ENCODE peak calls at places on chromosomes 1 and 21, in six cellular contexts. L, W, R, G, S and U are unnamed samples.

GRCh38 chr1:107604823-107605222 is 360.2 kb downstream of the VAV3 start:
- DNase-seq in L (no peak), W (no peak), R (no peak), G (no peak), S (no peak), U (no peak)

GRCh38 chr1:169650551-169650950 is 20.6 kb upstream of the SELP start:
- DNase-seq in L (no peak), W (no peak), R (no peak), G (no peak), S (no peak), U (no peak)

GRCh38 chr1:110346690-110347089 is 7.5 kb downstream of the RBM15 start:
- DNase-seq in L (no peak), W (no peak), R (no peak), G (no peak), S (no peak), U (peak; percentile 34)

GRCh38 chr1:56073614-56074356 is 505.6 kb downstream of the PLPP3 start:
- DNase-seq in L (no peak), W (no peak), R (no peak), G (no peak), S (no peak), U (no peak)

GRCh38 chr1:18581420-18581880 is 49.2 kb upstream of the PAX7 start:
- DNase-seq in L (peak; percentile 66), W (no peak), R (no peak), G (peak; percentile 81), S (no peak), U (peak; percentile 79)

GRCh38 chr1:181479137-181479745 is 4.1 kb upstream of the CACNA1E start:
- DNase-seq in L (peak; percentile 73), W (peak; percentile 45), R (no peak), G (peak; percentile 56), S (peak; percentile 56), U (peak; percentile 79)

GRCh38 chr1:32770741-32771548 is 46.2 kb downstream of the YARS1 start:
- DNase-seq in L (no peak), W (no peak), R (no peak), G (no peak), S (no peak), U (no peak)

GRCh38 chr1:234595899-234596298 is 14.1 kb downstream of the IRF2BP2 start:
- DNase-seq in L (no peak), W (no peak), R (no peak), G (no peak), S (no peak), U (no peak)

GRCh38 chr21:15241997-15242767 is 177.4 kb upstream of the NRIP1 start:
- DNase-seq in L (no peak), W (no peak), R (peak; percentile 56), G (peak; percentile 21), S (no peak), U (peak; percentile 92)

GRCh38 chr1:38571726-38572125 is 287.8 kb downstream of the RRAGC start:
- DNase-seq in L (no peak), W (no peak), R (no peak), G (no peak), S (no peak), U (no peak)

GRCh38 chr1:3211996-3212395 is 143.0 kb downstream of the PRDM16 start:
- DNase-seq in L (no peak), W (no peak), R (no peak), G (no peak), S (no peak), U (no peak)

GRCh38 chr21:15206514-15206913 is 141.7 kb upstream of the NRIP1 start:
- DNase-seq in L (no peak), W (no peak), R (no peak), G (no peak), S (peak; percentile 8), U (no peak)

GRCh38 chr1:165882168-165882837 is 54.9 kb downstream of the UCK2 start:
- DNase-seq in L (no peak), W (no peak), R (no peak), G (no peak), S (no peak), U (no peak)

GRCh38 chr1:50978144-50978851 is 8.3 kb downstream of the CDKN2C start:
- DNase-seq in L (peak; percentile 86), W (peak; percentile 49), R (peak; percentile 63), G (peak; percentile 85), S (no peak), U (peak; percentile 94)

GRCh38 chr1:57327331-57327730 is 96.5 kb downstream of the DAB1 start:
- DNase-seq in L (no peak), W (no peak), R (no peak), G (no peak), S (no peak), U (no peak)

GRCh38 chr1:41483960-41484844 is at the start of gene EDN2:
- DNase-seq in L (no peak), W (no peak), R (no peak), G (peak; percentile 55), S (no peak), U (peak; percentile 62)

GRCh38 chr1:36153476-36153875 is 2.5 kb upstream of the MAP7D1 start:
- DNase-seq in L (no peak), W (no peak), R (no peak), G (no peak), S (no peak), U (no peak)

GRCh38 chr1:48817505-48818114 is 40.9 kb upstream of the BEND5 start:
- DNase-seq in L (peak; percentile 16), W (peak; percentile 18), R (peak; percentile 31), G (peak; percentile 75), S (no peak), U (peak; percentile 83)

GRCh38 chr1:119613769-119614358 is 34.2 kb downstream of the ZNF697 start:
- DNase-seq in L (peak; percentile 91), W (peak; percentile 78), R (peak; percentile 69), G (peak; percentile 92), S (peak; percentile 43), U (peak; percentile 96)

GRCh38 chr1:113811353-113811887 is 856 bp downstream of the RSBN1 start:
- DNase-seq in L (peak; percentile 68), W (peak; percentile 9), R (peak; percentile 5), G (no peak), S (no peak), U (peak; percentile 57)

GRCh38 chr1:33007190-33008050 is 29.3 kb downstream of the AK2 start:
- DNase-seq in L (peak; percentile 69), W (peak; percentile 61), R (no peak), G (no peak), S (no peak), U (peak; percentile 21)

DNA sequence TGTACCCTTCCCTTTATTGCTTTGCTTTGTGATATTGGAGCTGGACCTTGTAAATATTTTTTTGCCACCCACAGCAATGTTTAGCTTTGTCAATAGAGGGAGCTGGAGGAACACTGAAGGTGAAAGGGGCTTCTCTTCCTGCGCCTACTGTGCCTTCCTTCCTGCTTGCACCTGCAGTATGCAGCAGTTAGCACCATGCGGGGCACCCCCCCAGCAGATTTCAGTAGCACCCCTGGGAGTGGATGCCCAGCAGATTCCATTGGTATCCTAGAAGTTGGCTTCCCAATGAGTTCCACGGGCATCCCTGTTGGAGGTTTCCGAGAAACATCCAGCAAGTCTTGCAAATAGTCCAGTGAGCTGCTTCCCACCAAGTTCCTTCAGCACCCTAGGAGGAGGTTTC is 25.6 kb downstream of the S100A10 start:
- DNase-seq in L (peak; percentile 68), W (peak; percentile 66), R (no peak), G (peak; percentile 35), S (no peak), U (peak; percentile 80)
- TF ChIP-seq CREB1 in L (no peak), W (no peak), R (no peak), G (no peak), S (no peak), U (no peak)

DNA sequence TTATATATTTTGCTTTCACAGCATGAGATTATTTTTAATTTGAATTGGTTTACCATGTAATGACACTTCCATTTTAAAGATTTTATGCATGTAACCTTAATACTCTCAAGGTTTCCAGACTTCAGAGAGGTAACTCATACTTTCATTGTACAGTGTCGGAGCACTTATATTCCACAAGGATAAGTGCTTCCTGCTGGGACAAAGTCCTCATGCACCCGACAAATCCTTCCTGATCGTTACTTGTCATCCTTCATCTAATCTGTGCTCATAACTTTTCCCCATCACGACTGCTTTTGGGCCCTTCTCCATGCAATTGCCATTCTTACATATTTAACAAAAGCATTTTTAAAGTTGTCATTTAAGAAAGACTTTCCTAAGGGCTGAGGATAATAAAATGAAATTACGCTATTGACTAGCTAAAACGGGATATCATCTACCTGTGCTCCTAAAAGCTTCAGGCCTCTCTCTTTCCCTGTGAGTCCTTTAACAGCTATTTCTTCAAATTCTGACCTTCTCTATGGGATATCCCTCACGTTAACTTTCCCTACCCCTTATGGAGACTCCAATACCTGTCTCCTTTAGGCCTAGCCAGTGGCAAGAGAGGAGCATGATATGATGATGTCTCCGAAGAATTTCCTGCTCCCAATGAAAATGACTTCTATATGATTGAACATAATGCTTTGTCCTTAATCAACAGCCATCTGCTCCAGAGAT is 59.3 kb downstream of the NCAM2 start:
- DNase-seq in L (no peak), W (no peak), R (no peak), G (no peak), S (no peak), U (peak; percentile 8)
- TF ChIP-seq CREB1 in L (no peak), W (no peak), R (no peak), G (no peak), S (no peak), U (no peak)

GRCh38 chr21:26845066-26845749 is at the start of gene ADAMTS1:
- DNase-seq in L (no peak), W (peak; percentile 4), R (peak; percentile 68), G (peak; percentile 88), S (no peak), U (peak; percentile 87)

GRCh38 chr21:26844258-26845065 is 747 bp downstream of the ADAMTS1 start:
- DNase-seq in L (no peak), W (no peak), R (no peak), G (peak; percentile 49), S (no peak), U (peak; percentile 60)

GRCh38 chr21:26842300-26842699 is 2.9 kb downstream of the ADAMTS1 start:
- DNase-seq in L (no peak), W (no peak), R (no peak), G (no peak), S (no peak), U (no peak)

GRCh38 chr21:26842976-26843911 is 2.0 kb downstream of the ADAMTS1 start:
- DNase-seq in L (no peak), W (no peak), R (no peak), G (peak; percentile 81), S (no peak), U (peak; percentile 83)

DNA sequence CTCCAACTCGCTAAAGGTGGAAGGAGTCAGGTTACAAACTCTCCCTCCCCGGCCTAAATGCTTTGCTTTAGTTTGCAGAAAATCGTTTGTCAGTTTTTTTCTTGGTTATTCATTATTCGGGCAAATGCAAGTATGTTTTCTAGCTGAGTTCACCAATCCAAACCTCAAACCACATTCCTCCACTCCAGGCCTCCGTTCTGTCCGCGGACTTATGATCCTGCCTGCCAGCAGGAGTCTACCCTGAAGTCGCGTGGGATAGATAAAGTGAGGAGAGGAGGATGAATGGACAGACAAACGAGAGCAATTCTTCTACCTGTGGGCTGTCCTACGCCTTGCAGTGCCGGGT is 1.3 kb downstream of the ADAMTS1 start:
- DNase-seq in L (no peak), W (no peak), R (no peak), G (no peak), S (no peak), U (peak; percentile 30)
- TF ChIP-seq CREB1 in L (no peak), W (no peak), R (no peak), G (no peak), S (no peak), U (no peak)

DNA sequence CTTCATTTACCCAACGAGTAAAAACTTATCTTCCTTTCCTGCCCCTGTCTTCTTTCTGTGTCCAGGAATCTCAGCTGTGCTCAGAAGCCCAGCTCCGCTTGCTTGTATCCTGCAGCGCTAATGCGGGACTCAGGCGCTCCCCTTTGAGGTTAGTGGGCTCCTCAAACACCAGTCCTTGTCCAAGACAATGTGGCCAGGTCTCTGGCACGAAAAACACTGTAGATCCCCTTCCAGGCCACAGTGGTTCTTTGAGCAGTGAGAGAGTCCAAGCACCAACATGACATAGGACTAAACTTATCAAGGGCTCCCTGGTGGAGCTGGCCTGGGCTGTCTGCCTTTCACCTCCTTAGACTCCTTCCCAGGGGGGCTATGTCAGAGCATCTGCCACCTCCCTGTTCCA is 53.7 kb downstream of the PLD5 start:
- DNase-seq in L (no peak), W (no peak), R (no peak), G (no peak), S (no peak), U (no peak)
- TF ChIP-seq CREB1 in L (no peak), W (no peak), R (no peak), G (no peak), S (no peak), U (no peak)